ENCODE peak calls at places on chromosomes 16 and 17, in five cellular contexts. T is mesendoderm, J is IMR-90, H is mesenchymal stem cell, W is H1. S is an unnamed sample.

GRCh38 chr17:57985675-57985974 is 2.4 kb downstream of the VEZF1 start:
- DNase-seq in T (no peak), J (peak; percentile 25), H (peak; percentile 53), W (no peak), S (no peak)

GRCh38 chr17:15510361-15510760 is 42.9 kb upstream of the CDRT4 start:
- DNase-seq in T (no peak), J (peak; percentile 83), H (peak; percentile 68), W (no peak), S (no peak)

GRCh38 chr16:54286067-54286329 is 589 bp downstream of the IRX3 start:
- DNase-seq in T (no peak), J (no peak), H (no peak), W (no peak), S (no peak)

GRCh38 chr17:55286681-55287589 is 22.2 kb downstream of the HLF start:
- DNase-seq in T (no peak), J (peak; percentile 42), H (no peak), W (no peak), S (no peak)

GRCh38 chr17:32495347-32496253 is 8.8 kb downstream of the CDK5R1 start:
- DNase-seq in T (no peak), J (peak; percentile 30), H (no peak), W (no peak), S (no peak)

GRCh38 chr17:37821025-37821713 is 76.3 kb upstream of the HNF1B start:
- DNase-seq in T (no peak), J (peak; percentile 62), H (no peak), W (no peak), S (no peak)

GRCh38 chr16:11572301-11572995 is 14.3 kb downstream of the LITAF start:
- DNase-seq in T (no peak), J (no peak), H (no peak), W (no peak), S (no peak)

GRCh38 chr17:42421479-42422332 is 1.4 kb downstream of the CAVIN1 start:
- DNase-seq in T (no peak), J (peak; percentile 81), H (peak; percentile 68), W (no peak), S (no peak)

GRCh38 chr16:81702506-81702905 is 76.6 kb upstream of the PLCG2 start:
- DNase-seq in T (no peak), J (no peak), H (no peak), W (no peak), S (no peak)

GRCh38 chr17:81253358-81254131 is 14.4 kb downstream of the NDUFAF8 start:
- DNase-seq in T (no peak), J (peak; percentile 31), H (peak; percentile 42), W (no peak), S (no peak)

GRCh38 chr16:2775765-2776499 is 1.1 kb downstream of the ELOB start:
- DNase-seq in T (no peak), J (no peak), H (no peak), W (no peak), S (no peak)

GRCh38 chr17:67441052-67441738 is 64.1 kb downstream of the PITPNC1 start:
- DNase-seq in T (peak; percentile 46), J (peak; percentile 88), H (peak; percentile 98), W (no peak), S (peak; percentile 41)

GRCh38 chr17:28718317-28718672 is 627 bp upstream of the RAB34 start:
- DNase-seq in T (no peak), J (no peak), H (no peak), W (no peak), S (peak; percentile 73)

GRCh38 chr16:84759061-84759460 is 59.3 kb downstream of the USP10 start:
- DNase-seq in T (no peak), J (peak; percentile 72), H (peak; percentile 94), W (no peak), S (no peak)

GRCh38 chr16:29943846-29944669 is 17.8 kb upstream of the TMEM219 start:
- DNase-seq in T (peak; percentile 99), J (peak; percentile 99), H (peak; percentile 99), W (no peak), S (no peak)

GRCh38 chr16:71499775-71500364 is 10.7 kb upstream of the ZNF19 start:
- DNase-seq in T (peak; percentile 66), J (peak; percentile 66), H (peak; percentile 66), W (no peak), S (peak; percentile 48)

GRCh38 chr17:66190738-66191606 is 961 bp downstream of the CEP112 start:
- DNase-seq in T (no peak), J (peak; percentile 79), H (peak; percentile 49), W (no peak), S (no peak)

GRCh38 chr17:69608808-69609494 is 194.5 kb downstream of the MAP2K6 start:
- DNase-seq in T (no peak), J (peak; percentile 96), H (peak; percentile 91), W (no peak), S (no peak)

GRCh38 chr17:9959377-9959981 is 54.4 kb upstream of the RCVRN start:
- DNase-seq in T (peak; percentile 80), J (peak; percentile 49), H (peak; percentile 54), W (peak; percentile 47), S (peak; percentile 67)

GRCh38 chr16:84080378-84080777 is 36.4 kb downstream of the MBTPS1 start:
- DNase-seq in T (no peak), J (no peak), H (no peak), W (no peak), S (no peak)

GRCh38 chr16:46717692-46718091 is 28.2 kb downstream of the ORC6 start:
- DNase-seq in T (no peak), J (no peak), H (no peak), W (no peak), S (no peak)

GRCh38 chr17:40467281-40467867 is 24.1 kb downstream of the IGFBP4 start:
- DNase-seq in T (no peak), J (no peak), H (no peak), W (no peak), S (no peak)
- H3K4me3 ChIP-seq in T (no peak overlapping the region), J (no peak overlapping the region), H (no peak overlapping the region), W (no peak overlapping the region), S (no peak overlapping the region)

GRCh38 chr16:1436731-1437355 is 6.0 kb downstream of the PERCC1 start:
- DNase-seq in T (no peak), J (no peak), H (no peak), W (no peak), S (no peak)
- H2BK15ac ChIP-seq in T (no peak overlapping the region), J (no peak overlapping the region), H (no peak overlapping the region), W (no peak overlapping the region), S (peak overlapping the region; percentile 43)

GRCh38 chr16:396605-397004 is 394 bp upstream of the NME4 start:
- DNase-seq in T (peak; percentile 80), J (peak; percentile 41), H (peak; percentile 86), W (no peak), S (no peak)
- H3K9ac ChIP-seq in T (peak overlapping the region; percentile 67), J (peak overlapping the region; percentile 63), H (peak overlapping the region; percentile 80), W (peak overlapping the region; percentile 42), S (peak overlapping the region; percentile 50)

DNA sequence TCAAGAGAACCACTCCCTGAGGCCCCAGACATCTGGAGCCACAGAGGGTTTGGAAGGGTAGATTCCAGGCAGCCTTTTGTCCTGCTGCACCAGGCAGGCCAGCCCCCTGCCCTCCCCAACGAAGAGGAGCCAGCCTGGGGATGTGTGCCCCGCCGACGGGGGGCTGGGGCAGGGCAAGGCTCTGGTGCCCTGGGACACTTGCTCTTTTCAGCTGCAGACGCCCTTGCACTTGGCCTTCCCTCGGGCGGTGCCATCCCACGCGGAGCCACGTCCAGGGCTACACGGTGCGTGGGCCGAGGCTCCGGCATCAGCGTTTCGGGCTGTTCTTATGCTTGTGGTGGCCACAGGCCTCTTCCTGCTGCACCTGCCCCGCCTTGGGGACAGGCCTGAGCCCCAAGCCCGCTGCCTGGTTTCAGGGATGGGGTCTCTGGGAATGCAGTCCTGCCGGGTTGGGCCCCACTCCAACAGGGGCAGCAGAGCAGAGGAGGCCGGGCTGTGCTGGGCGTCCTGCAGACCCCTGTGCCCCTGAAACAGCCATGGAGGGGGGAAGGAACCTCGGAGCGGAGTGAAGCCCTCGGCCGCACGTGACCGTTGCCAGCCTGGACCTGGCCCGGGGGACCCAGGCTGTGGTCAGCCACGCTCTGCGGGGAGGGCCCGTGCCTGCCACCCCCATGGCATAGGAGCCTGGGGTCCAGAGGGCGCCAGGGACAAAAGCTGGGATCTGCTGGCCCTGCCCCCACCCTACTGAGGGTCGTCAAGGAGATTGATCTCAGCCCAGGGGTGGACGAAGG is 566 bp upstream of the WFIKKN1 start:
- DNase-seq in T (peak; percentile 8), J (no peak), H (no peak), W (no peak), S (no peak)
- H3K4me3 ChIP-seq in T (no peak overlapping the region), J (no peak overlapping the region), H (no peak overlapping the region), W (no peak overlapping the region), S (peak overlapping the region; percentile 57)

S was measured in neuronal stem cell.